ENCODE peak calls at places on chromosomes 5 and 9, in nine cellular contexts. S is GM23248; J is suprapubic skin; P is SK-MEL-5; O is CD8-positive, alpha-beta T cell; A is NCI-H1417; Y is lower lobe of right lung; W is epithelial cell of esophagus; M is stomach. T is an unnamed sample.
A peak's percentile ranks its signal among the peaks of the same experiment; 100 is the strongest.

GRCh38 chr5:52794519-52794918 is 6.8 kb downstream of the ITGA1 start:
- DNase-seq in S (no peak), J (no peak), P (no peak), O (no peak), A (no peak), Y (no peak), W (peak; percentile 41), M (no peak), T (no peak)

GRCh38 chr5:111685969-111686368 is 71.0 kb downstream of the NREP start:
- DNase-seq in S (no peak), J (no peak), P (peak; percentile 38), O (no peak), A (peak; percentile 26), Y (no peak), W (no peak), M (no peak), T (no peak)

GRCh38 chr9:26326473-26327044 is 566.0 kb downstream of the CAAP1 start:
- DNase-seq in S (peak; percentile 72), J (no peak), P (no peak), O (no peak), A (peak; percentile 57), Y (no peak), W (peak; percentile 75), M (no peak), T (peak; percentile 78)

GRCh38 chr9:127386249-127386648 is 10.7 kb upstream of the SLC2A8 start:
- DNase-seq in S (no peak), J (no peak), P (no peak), O (no peak), A (peak; percentile 47), Y (no peak), W (no peak), M (no peak), T (no peak)

GRCh38 chr5:133273661-133274596 is 222.1 kb downstream of the HSPA4 start:
- DNase-seq in S (peak; percentile 70), J (no peak), P (no peak), O (no peak), A (no peak), Y (no peak), W (peak; percentile 60), M (no peak), T (peak; percentile 59)

GRCh38 chr9:111566234-111566633 is 33.2 kb downstream of the PTGR1 start:
- DNase-seq in S (peak; percentile 4), J (no peak), P (no peak), O (no peak), A (no peak), Y (no peak), W (no peak), M (no peak), T (no peak)

GRCh38 chr5:57986746-57987145 is 473.1 kb downstream of the PLK2 start:
- DNase-seq in S (peak; percentile 63), J (no peak), P (no peak), O (no peak), A (peak; percentile 1), Y (no peak), W (peak; percentile 12), M (no peak), T (peak; percentile 52)

GRCh38 chr9:128845186-128845931 is 15.8 kb upstream of the SPOUT1 start:
- DNase-seq in S (no peak), J (no peak), P (peak; percentile 33), O (no peak), A (peak; percentile 88), Y (peak; percentile 8), W (peak; percentile 92), M (no peak), T (no peak)

GRCh38 chr5:96933764-96934163 is 2.1 kb upstream of the LNPEP start:
- DNase-seq in S (peak; percentile 16), J (no peak), P (no peak), O (no peak), A (peak; percentile 61), Y (no peak), W (no peak), M (no peak), T (no peak)

T was measured in astrocyte of the spinal cord.